ENCODE peak calls at places on chromosomes 11 and 22, in six cellular contexts. Z is stimulated activated naive CD4-positive, alpha-beta T cell treated with Interleukin-2 at 50 U/mL for 16 hours; J is D341Med; O is BE2C; X is adrenal gland; V is stimulated activated naive CD8-positive, alpha-beta T cell treated with anti-CD3 and anti-CD28 coated beads, Interleukin-15, Interleukin-2, amounts not matched to agents 100 U/mL and 50 U/mL, for 24 hours. D is an unnamed sample.
A peak's percentile ranks its signal among the peaks of the same experiment; 100 is the strongest.

GRCh38 chr11:118939948-118940598 is 14.3 kb upstream of the BCL9L start:
- DNase-seq in Z (peak; percentile 45), J (peak; percentile 23), O (peak; percentile 39), X (peak; percentile 21), V (peak; percentile 76), D (peak; percentile 80)

GRCh38 chr22:29758959-29759358 is 7.8 kb downstream of the ZMAT5 start:
- DNase-seq in Z (no peak), J (peak; percentile 15), O (no peak), X (no peak), V (no peak), D (no peak)

GRCh38 chr11:117187007-117187406 is 8.5 kb downstream of the SIDT2 start:
- DNase-seq in Z (no peak), J (peak; percentile 9), O (no peak), X (peak; percentile 39), V (no peak), D (no peak)

GRCh38 chr11:105799728-105800462 is 190.0 kb downstream of the GRIA4 start:
- DNase-seq in Z (no peak), J (no peak), O (no peak), X (no peak), V (no peak), D (no peak)

GRCh38 chr22:48717076-48717810 is 1110.4 kb downstream of the BRD1 start:
- DNase-seq in Z (no peak), J (no peak), O (no peak), X (no peak), V (no peak), D (no peak)

GRCh38 chr11:75520688-75521087 is 5.1 kb downstream of the GDPD5 start:
- DNase-seq in Z (no peak), J (no peak), O (no peak), X (no peak), V (no peak), D (no peak)

GRCh38 chr11:2931771-2932738 is 2.8 kb upstream of the PHLDA2 start:
- DNase-seq in Z (no peak), J (no peak), O (no peak), X (no peak), V (no peak), D (no peak)

GRCh38 chr11:12528487-12528886 is 145.7 kb upstream of the TEAD1 start:
- DNase-seq in Z (no peak), J (no peak), O (no peak), X (no peak), V (no peak), D (no peak)

GRCh38 chr11:79594839-79595238 is 154.0 kb upstream of the TENM4 start:
- DNase-seq in Z (no peak), J (no peak), O (no peak), X (no peak), V (no peak), D (no peak)

GRCh38 chr11:79313513-79313912 is 127.3 kb downstream of the TENM4 start:
- DNase-seq in Z (no peak), J (no peak), O (no peak), X (no peak), V (no peak), D (no peak)

GRCh38 chr11:117187428-117187798 is 8.9 kb downstream of the SIDT2 start:
- DNase-seq in Z (no peak), J (peak; percentile 13), O (no peak), X (no peak), V (no peak), D (no peak)

GRCh38 chr11:22512457-22512856 is 113.2 kb downstream of the FANCF start:
- DNase-seq in Z (no peak), J (no peak), O (no peak), X (no peak), V (no peak), D (no peak)

GRCh38 chr11:45560935-45561330 is 104.5 kb downstream of the CHST1 start:
- DNase-seq in Z (no peak), J (peak; percentile 67), O (peak; percentile 16), X (no peak), V (no peak), D (no peak)

GRCh38 chr11:73376168-73376802 is at the start of gene RELT:
- DNase-seq in Z (peak; percentile 87), J (peak; percentile 99), O (peak; percentile 93), X (peak; percentile 89), V (peak; percentile 97), D (peak; percentile 94)

GRCh38 chr22:39176067-39176621 is 23.7 kb upstream of the CBX7 start:
- DNase-seq in Z (no peak), J (no peak), O (no peak), X (peak; percentile 81), V (no peak), D (no peak)

GRCh38 chr22:27836181-27836580 is 34.6 kb upstream of the MN1 start:
- DNase-seq in Z (no peak), J (no peak), O (no peak), X (no peak), V (no peak), D (no peak)

GRCh38 chr11:117834068-117834810 is 9.7 kb upstream of the FXYD2 start:
- DNase-seq in Z (no peak), J (no peak), O (no peak), X (no peak), V (no peak), D (no peak)

GRCh38 chr11:68150029-68150428 is 28.8 kb upstream of the CHKA start:
- DNase-seq in Z (no peak), J (no peak), O (no peak), X (peak; percentile 88), V (no peak), D (no peak)

GRCh38 chr11:9158898-9159391 is 67.5 kb upstream of the SCUBE2 start:
- DNase-seq in Z (no peak), J (no peak), O (no peak), X (no peak), V (no peak), D (no peak)

GRCh38 chr11:108965602-108966001 is 300.7 kb downstream of the DDX10 start:
- DNase-seq in Z (no peak), J (no peak), O (no peak), X (no peak), V (no peak), D (no peak)

GRCh38 chr11:56910046-56910753 is 78.5 kb upstream of the OR5AK2 start:
- DNase-seq in Z (no peak), J (no peak), O (no peak), X (no peak), V (no peak), D (no peak)

GRCh38 chr11:10725114-10725906 is 25.7 kb upstream of the CTR9 start:
- DNase-seq in Z (no peak), J (no peak), O (no peak), X (no peak), V (peak; percentile 32), D (peak; percentile 61)

GRCh38 chr11:16669799-16670415 is 68.5 kb upstream of the C11orf58 start:
- DNase-seq in Z (no peak), J (no peak), O (no peak), X (no peak), V (no peak), D (no peak)

GRCh38 chr11:2787816-2788750 is 88.3 kb upstream of the KCNQ1OT1 start:
- DNase-seq in Z (no peak), J (no peak), O (no peak), X (no peak), V (peak; percentile 1), D (no peak)

GRCh38 chr22:47601666-47602065 is 839.2 kb downstream of the TBC1D22A start:
- DNase-seq in Z (no peak), J (no peak), O (no peak), X (no peak), V (no peak), D (no peak)

D was measured in activated CD4-positive, alpha-beta T cell treated with anti-CD3 and anti-CD28 coated beads for 48 hours.